ENCODE peak calls at places on chromosomes 4 and X, in six cellular contexts. W, R, E, N, B and O are unnamed samples.

GRCh38 chrX:45851434-45851991 is 650.8 kb upstream of the DIPK2B start:
- DNase-seq in W (peak; percentile 83), R (no peak), E (no peak), N (no peak), B (peak; percentile 1), O (no peak)

GRCh38 chr4:126495163-126495752 is 1137.5 kb upstream of the INTU start:
- DNase-seq in W (no peak), R (no peak), E (no peak), N (no peak), B (no peak), O (no peak)

GRCh38 chrX:11437642-11438379 is 144.6 kb downstream of the AMELX start:
- DNase-seq in W (no peak), R (no peak), E (peak; percentile 30), N (no peak), B (peak; percentile 42), O (no peak)

GRCh38 chrX:2417205-2417604 is 83.6 kb downstream of the DHRSX start:
- DNase-seq in W (no peak), R (no peak), E (no peak), N (no peak), B (no peak), O (no peak)

GRCh38 chr4:104728380-104729122 is 233.9 kb upstream of the CXXC4 start:
- DNase-seq in W (no peak), R (no peak), E (no peak), N (no peak), B (no peak), O (no peak)

GRCh38 chrX:104376937-104377336 is 122.2 kb upstream of the ESX1 start:
- DNase-seq in W (no peak), R (no peak), E (no peak), N (no peak), B (no peak), O (no peak)

GRCh38 chrX:1894656-1895055 is 279.8 kb downstream of the ASMT start:
- DNase-seq in W (no peak), R (no peak), E (no peak), N (no peak), B (no peak), O (no peak)

GRCh38 chr4:142846105-142846728 is at the start of gene INPP4B:
- DNase-seq in W (peak; percentile 73), R (no peak), E (no peak), N (peak; percentile 79), B (peak; percentile 42), O (peak; percentile 54)

GRCh38 chrX:41559662-41560061 is 112.5 kb downstream of the NYX start:
- DNase-seq in W (no peak), R (no peak), E (peak; percentile 16), N (no peak), B (peak; percentile 82), O (no peak)

GRCh38 chrX:81925812-81926211 is 723.9 kb downstream of the SH3BGRL start:
- DNase-seq in W (no peak), R (no peak), E (no peak), N (no peak), B (no peak), O (no peak)
- TF ChIP-seq POLR2AphosphoS5 in W (no peak), R (no peak), E (no peak), N (no peak), B (no peak), O (no peak)

GRCh38 chr4:75724066-75724866 is at the start of gene USO1:
- DNase-seq in W (peak; percentile 99), R (peak; percentile 97), E (peak; percentile 95), N (peak; percentile 99), B (peak; percentile 100), O (peak; percentile 99)

GRCh38 chr4:75724867-75725724 is 719 bp downstream of the USO1 start:
- DNase-seq in W (peak; percentile 80), R (peak; percentile 41), E (peak; percentile 74), N (peak; percentile 88), B (peak; percentile 86), O (peak; percentile 67)

GRCh38 chr4:75727073-75727472 is 2.7 kb downstream of the USO1 start:
- DNase-seq in W (no peak), R (no peak), E (no peak), N (no peak), B (no peak), O (no peak)

GRCh38 chr4:75723802-75724065 is 643 bp upstream of the USO1 start:
- DNase-seq in W (no peak), R (no peak), E (no peak), N (no peak), B (no peak), O (no peak)

GRCh38 chr4:75726577-75726976 is 2.2 kb downstream of the USO1 start:
- DNase-seq in W (no peak), R (no peak), E (no peak), N (no peak), B (no peak), O (no peak)
- H3K4me3 ChIP-seq in W (peak overlapping the region; percentile 68), R (peak overlapping the region; percentile 93), E (no peak overlapping the region), N (no peak overlapping the region), B (no peak overlapping the region), O (no peak overlapping the region)

DNA sequence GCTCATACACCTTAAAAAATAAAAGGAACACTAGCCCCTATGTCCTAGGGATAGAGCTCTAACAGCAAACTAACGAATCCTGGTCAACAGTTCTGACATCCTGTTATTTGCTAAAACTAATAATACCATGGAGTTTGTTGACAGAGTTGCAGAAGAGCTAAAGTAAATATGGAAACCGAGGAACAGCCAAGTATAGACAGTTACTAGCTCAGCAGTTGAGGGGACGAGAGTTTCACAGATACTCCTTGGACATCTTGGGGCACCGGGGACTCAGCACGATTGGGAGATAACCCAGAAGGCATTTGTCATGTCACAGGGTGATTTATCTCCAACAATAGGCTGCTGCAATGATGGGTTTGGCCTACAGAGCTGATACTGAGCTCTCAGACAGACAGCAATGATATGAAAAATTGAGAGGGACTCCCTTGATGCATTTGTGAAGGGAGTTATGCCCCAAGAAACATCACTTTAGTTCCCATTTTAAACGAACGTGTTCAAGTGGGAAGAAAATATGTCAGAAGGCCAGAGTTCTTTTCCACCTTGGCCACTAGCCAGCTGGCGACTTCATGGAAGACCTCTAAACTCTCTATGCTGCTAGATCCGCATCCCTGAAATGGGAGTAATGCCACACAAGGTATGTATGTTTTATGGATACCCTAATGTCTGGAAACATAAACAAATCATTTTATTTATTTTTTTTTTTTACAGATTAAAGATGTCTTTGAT is 48.6 kb downstream of the TSC22D3 start:
- DNase-seq in W (no peak), R (no peak), E (no peak), N (no peak), B (peak; percentile 44), O (no peak)
- H3K27ac ChIP-seq in W (no peak overlapping the region), R (no peak overlapping the region), E (peak overlapping the region; percentile 13), N (no peak overlapping the region), B (no peak overlapping the region), O (peak overlapping the region; percentile 10)

GRCh38 chr4:37981425-37981824 is 21.2 kb downstream of the PTTG2 start:
- DNase-seq in W (no peak), R (no peak), E (no peak), N (no peak), B (no peak), O (no peak)
- TF ChIP-seq POLR2AphosphoS5 in W (no peak), R (no peak), E (no peak), N (no peak), B (no peak), O (no peak)

GRCh38 chr4:20840648-20841190 is 140.5 kb downstream of the PACRGL start:
- DNase-seq in W (no peak), R (no peak), E (no peak), N (no peak), B (no peak), O (no peak)
- H3K4me3 ChIP-seq in W (no peak overlapping the region), R (no peak overlapping the region), E (no peak overlapping the region), N (no peak overlapping the region), B (no peak overlapping the region), O (no peak overlapping the region)

DNA sequence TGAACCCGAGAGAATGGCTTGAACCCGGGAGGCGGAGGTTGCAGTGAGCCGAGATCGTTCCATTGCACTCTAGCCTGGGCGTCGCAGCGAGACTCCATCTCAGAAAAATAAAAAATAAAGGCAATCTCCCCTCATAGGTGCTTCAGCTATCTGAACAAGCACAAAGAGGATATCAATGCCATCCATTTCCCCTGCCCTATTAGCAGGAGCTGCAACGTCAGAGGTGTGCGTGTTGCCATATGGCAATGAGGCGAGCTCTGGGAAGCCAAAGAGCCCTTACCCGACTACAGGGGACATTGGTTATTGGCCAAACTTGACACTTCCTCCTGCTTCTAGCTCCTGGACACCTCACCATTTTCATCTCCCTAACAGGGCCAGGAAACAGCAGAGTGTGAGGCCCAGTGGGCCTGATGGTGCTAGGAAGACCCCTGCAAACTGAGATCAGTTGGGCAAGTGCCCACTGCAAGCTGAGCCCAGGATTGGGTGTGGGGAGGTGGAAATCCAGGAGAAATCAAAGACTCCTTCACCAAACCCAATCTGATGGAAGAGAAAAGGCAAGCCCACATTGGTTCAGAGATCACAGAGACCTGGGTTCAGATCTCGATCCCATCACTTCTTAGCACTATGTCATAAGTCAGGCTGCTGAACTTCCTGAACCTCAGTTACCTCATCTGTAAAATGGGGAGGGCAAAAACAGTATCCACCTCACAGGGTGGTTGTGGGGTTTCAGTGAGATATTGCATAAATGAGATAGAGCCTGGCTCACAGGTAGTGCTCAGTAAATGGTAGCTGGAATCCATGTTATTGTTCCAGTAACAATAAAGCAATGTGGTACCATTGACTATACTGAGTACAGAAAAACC is 21.2 kb downstream of the SLC25A5 start:
- DNase-seq in W (no peak), R (no peak), E (no peak), N (peak; percentile 10), B (no peak), O (no peak)
- H3K27ac ChIP-seq in W (no peak overlapping the region), R (no peak overlapping the region), E (no peak overlapping the region), N (no peak overlapping the region), B (no peak overlapping the region), O (no peak overlapping the region)

GRCh38 chr4:119940557-119940956 is 126.1 kb downstream of the MAD2L1 start:
- DNase-seq in W (no peak), R (no peak), E (no peak), N (no peak), B (no peak), O (no peak)
- TF ChIP-seq POLR2AphosphoS5 in W (no peak), R (no peak), E (no peak), N (no peak), B (no peak), O (no peak)

GRCh38 chr4:107380190-107380589 is 339.8 kb downstream of the PAPSS1 start:
- DNase-seq in W (no peak), R (no peak), E (no peak), N (no peak), B (no peak), O (no peak)
- H3K4me3 ChIP-seq in W (no peak overlapping the region), R (no peak overlapping the region), E (no peak overlapping the region), N (no peak overlapping the region), B (no peak overlapping the region), O (no peak overlapping the region)

DNA sequence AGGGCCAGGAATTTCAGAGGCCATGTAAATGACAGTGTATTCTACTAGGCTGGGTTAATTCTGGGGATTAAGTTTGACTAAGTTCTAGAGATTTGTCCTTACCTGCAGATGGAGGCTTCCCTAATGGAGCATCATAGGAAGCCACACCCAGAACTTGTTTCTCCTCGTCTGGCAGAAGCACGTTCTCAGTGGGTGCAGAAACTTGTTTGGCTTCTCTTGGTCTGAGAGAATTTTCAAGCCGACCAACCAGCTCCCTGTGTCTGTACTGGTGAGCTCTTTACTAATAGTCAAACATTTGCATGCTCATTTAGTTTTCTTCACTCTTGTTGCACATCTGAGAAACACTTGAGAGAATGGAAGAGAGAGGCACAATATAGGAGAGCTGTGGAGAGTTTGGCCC is 906 bp upstream of the ATP10D start:
- DNase-seq in W (no peak), R (no peak), E (no peak), N (no peak), B (no peak), O (no peak)
- H3K27ac ChIP-seq in W (no peak overlapping the region), R (peak overlapping the region; percentile 70), E (no peak overlapping the region), N (peak overlapping the region; percentile 92), B (no peak overlapping the region), O (peak overlapping the region; percentile 91)